ENCODE peak calls at places on chromosome 15, in seven cellular contexts. X is hepatocyte, T is neural progenitor cell, J is PC-3, D is endothelial cell of umbilical vein, U is GM23248, O is H9. L is an unnamed sample.

GRCh38 chr15:41945701-41946100 is 26.7 kb downstream of the EHD4 start:
- DNase-seq in U (no peak), J (no peak), O (peak; percentile 22), D (no peak), X (no peak), T (no peak), L (no peak)

GRCh38 chr15:76190767-76191538 is 120.3 kb downstream of the ETFA start:
- DNase-seq in U (peak; percentile 92), D (peak; percentile 68), J (peak; percentile 84), X (peak; percentile 91), O (peak; percentile 90), T (peak; percentile 92), L (peak; percentile 93)

GRCh38 chr15:49101536-49101935 is 53.9 kb downstream of the COPS2 start:
- DNase-seq in U (peak; percentile 46), O (no peak), D (peak; percentile 44), X (no peak), T (no peak), J (no peak), L (no peak)

GRCh38 chr15:29670945-29671307 is 151.3 kb downstream of the TJP1 start:
- DNase-seq in D (peak; percentile 26), U (peak; percentile 89), X (peak; percentile 68), T (no peak), O (no peak), J (peak; percentile 99), L (no peak)

GRCh38 chr15:83446417-83446816 is 724 bp upstream of the SH3GL3 start:
- DNase-seq in T (no peak), J (no peak), D (no peak), X (no peak), U (no peak), O (no peak), L (no peak)

GRCh38 chr15:31440754-31441298 is 114.2 kb downstream of the KLF13 start:
- DNase-seq in J (no peak), X (peak; percentile 49), U (peak; percentile 83), O (no peak), D (peak; percentile 29), T (peak; percentile 51), L (peak; percentile 85)

GRCh38 chr15:72133211-72133610 is 15.0 kb downstream of the SENP8 start:
- DNase-seq in U (no peak), J (no peak), D (no peak), T (no peak), X (no peak), O (no peak), L (no peak)

GRCh38 chr15:48112242-48112641 is 8.5 kb upstream of the SLC24A5 start:
- DNase-seq in D (peak; percentile 49), O (peak; percentile 74), J (peak; percentile 51), X (peak; percentile 46), T (peak; percentile 73), U (peak; percentile 7), L (peak; percentile 36)

GRCh38 chr15:81301815-81302399 is 22.0 kb downstream of the STARD5 start:
- DNase-seq in U (no peak), O (no peak), T (no peak), X (no peak), D (no peak), J (no peak), L (no peak)

GRCh38 chr15:82943176-82943575 is 9.3 kb downstream of the HOMER2 start:
- DNase-seq in U (peak; percentile 44), J (peak; percentile 41), O (no peak), X (no peak), D (no peak), T (no peak), L (no peak)

GRCh38 chr15:36284911-36285310 is 294.5 kb upstream of the CDIN1 start:
- DNase-seq in X (no peak), U (no peak), O (no peak), D (no peak), J (no peak), T (no peak), L (no peak)

GRCh38 chr15:56342653-56343052 is 22.6 kb upstream of the TEX9 start:
- DNase-seq in O (no peak), X (no peak), U (no peak), J (no peak), T (no peak), D (no peak), L (peak; percentile 6)

GRCh38 chr15:76678766-76679165 is 226.4 kb downstream of the SCAPER start:
- DNase-seq in O (no peak), J (no peak), T (peak; percentile 12), D (no peak), X (no peak), U (peak; percentile 40), L (no peak)

GRCh38 chr15:22839046-22839705 is 710 bp downstream of the NIPA2 start:
- DNase-seq in O (no peak), U (peak; percentile 48), D (peak; percentile 36), T (no peak), J (no peak), X (no peak), L (no peak)

GRCh38 chr15:90750186-90750585 is 33.0 kb downstream of the BLM start:
- DNase-seq in D (no peak), O (no peak), U (no peak), X (no peak), J (no peak), T (no peak), L (no peak)

GRCh38 chr15:39267685-39268084 is 313.2 kb upstream of the THBS1 start:
- DNase-seq in T (no peak), D (peak; percentile 59), J (no peak), O (no peak), U (no peak), X (no peak), L (no peak)

GRCh38 chr15:61916104-61916503 is 144.1 kb downstream of the VPS13C start:
- DNase-seq in D (no peak), O (no peak), X (no peak), U (peak; percentile 77), J (no peak), T (no peak), L (peak; percentile 58)

GRCh38 chr15:58748787-58749531 is 548 bp downstream of the ADAM10 start:
- DNase-seq in X (peak; percentile 78), J (peak; percentile 12), U (peak; percentile 84), T (peak; percentile 89), D (peak; percentile 56), O (peak; percentile 47), L (peak; percentile 73)

GRCh38 chr15:69490356-69491050 is 37.9 kb downstream of the RPLP1 start:
- DNase-seq in X (no peak), O (no peak), T (no peak), J (no peak), U (peak; percentile 28), D (no peak), L (no peak)

GRCh38 chr15:72515591-72516389 is 41.7 kb downstream of the ARIH1 start:
- DNase-seq in D (no peak), J (no peak), T (no peak), X (no peak), U (no peak), O (no peak), L (no peak)

GRCh38 chr15:87829651-87830050 is 426.9 kb downstream of the NTRK3 start:
- DNase-seq in U (peak; percentile 6), X (no peak), D (no peak), T (no peak), O (no peak), J (no peak), L (no peak)

GRCh38 chr15:65377976-65378366 is at the start of gene IGDCC3:
- DNase-seq in U (peak; percentile 13), T (peak; percentile 97), J (no peak), O (peak; percentile 84), X (peak; percentile 73), D (no peak), L (peak; percentile 85)
- H2AFZ ChIP-seq in U (peak within 1 kb of the TSS; percentile 68), T (peak within 1 kb of the TSS; percentile 38), J (peak within 1 kb of the TSS; percentile 68), O (no peak within 1 kb of the TSS), X (peak within 1 kb of the TSS; percentile 23), D (peak within 1 kb of the TSS; percentile 37), L (no peak within 1 kb of the TSS)

GRCh38 chr15:78314181-78314581 is 14.8 kb upstream of the SKIC8 start:
- DNase-seq in D (no peak), X (no peak), J (no peak), O (no peak), T (no peak), U (no peak), L (no peak)

GRCh38 chr15:78313383-78313782 is 14.0 kb upstream of the SKIC8 start:
- DNase-seq in U (no peak), T (no peak), X (no peak), D (no peak), J (no peak), O (no peak), L (no peak)

GRCh38 chr15:78312551-78312950 is 13.1 kb upstream of the SKIC8 start:
- DNase-seq in D (no peak), X (no peak), U (no peak), J (no peak), O (no peak), T (peak; percentile 84), L (no peak)

GRCh38 chr15:78311292-78311691 is 11.9 kb upstream of the SKIC8 start:
- DNase-seq in J (no peak), U (no peak), T (no peak), O (no peak), X (no peak), D (no peak), L (no peak)

GRCh38 chr15:78312956-78313355 is 13.5 kb upstream of the SKIC8 start:
- DNase-seq in O (no peak), U (no peak), D (no peak), X (no peak), T (no peak), J (no peak), L (no peak)
- H2AFZ ChIP-seq in O (no peak overlapping the region), U (no peak overlapping the region), D (no peak overlapping the region), X (no peak overlapping the region), T (no peak overlapping the region), J (no peak overlapping the region), L (no peak overlapping the region)

GRCh38 chr15:68371160-68371559 is 60.8 kb downstream of the ITGA11 start:
- DNase-seq in J (no peak), O (no peak), X (no peak), D (no peak), T (no peak), U (no peak), L (no peak)

GRCh38 chr15:68370768-68371151 is 61.2 kb downstream of the ITGA11 start:
- DNase-seq in O (no peak), X (no peak), T (no peak), U (no peak), D (no peak), J (no peak), L (no peak)

GRCh38 chr15:68371851-68372250 is 60.1 kb downstream of the ITGA11 start:
- DNase-seq in D (no peak), O (no peak), T (no peak), X (no peak), J (no peak), U (no peak), L (no peak)

GRCh38 chr15:68373028-68373427 is 58.9 kb downstream of the ITGA11 start:
- DNase-seq in X (no peak), O (no peak), T (no peak), U (no peak), J (no peak), D (no peak), L (no peak)

GRCh38 chr15:68372291-68372811 is 59.6 kb downstream of the ITGA11 start:
- DNase-seq in D (peak; percentile 53), O (peak; percentile 80), J (peak; percentile 43), T (peak; percentile 75), X (no peak), U (peak; percentile 44), L (peak; percentile 47)
- H2AFZ ChIP-seq in D (no peak overlapping the region), O (no peak overlapping the region), J (no peak overlapping the region), T (peak overlapping the region; percentile 90), X (no peak overlapping the region), U (no peak overlapping the region), L (no peak overlapping the region)

DNA sequence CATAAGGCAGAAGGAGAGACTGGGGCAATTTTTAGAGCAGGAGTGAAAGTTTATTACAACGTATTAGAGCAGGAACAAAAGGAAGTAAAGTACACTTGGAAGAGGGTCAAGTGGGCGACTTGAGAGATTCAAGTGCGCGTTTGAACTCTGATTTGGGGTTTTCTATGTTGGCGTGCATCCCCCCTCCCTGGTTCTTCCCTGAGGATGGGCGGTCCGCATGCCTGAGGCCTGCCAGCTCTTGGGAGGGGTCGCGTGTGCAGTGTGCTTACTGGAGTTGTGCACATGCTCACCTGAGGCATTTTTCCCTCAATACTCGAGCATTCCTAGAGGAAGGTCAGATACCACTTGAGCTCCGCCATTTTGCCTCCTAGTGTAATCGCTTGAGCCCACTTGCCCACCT is 10.4 kb upstream of the CHAC1 start:
- DNase-seq in O (no peak), U (no peak), X (no peak), J (no peak), T (no peak), D (no peak), L (no peak)
- H2AFZ ChIP-seq in O (no peak overlapping the region), U (peak overlapping the region; percentile 98), X (peak overlapping the region; percentile 91), J (no peak overlapping the region), T (no peak overlapping the region), D (no peak overlapping the region), L (peak overlapping the region; percentile 91)

L was measured in SK-N-SH.